ENCODE peak calls at places on chromosomes 2 and 18, in ten cellular contexts. S, O, A, I, E, Q, L, K, G and P are unnamed samples.

GRCh38 chr2:218291934-218292699 is at the start of gene TMBIM1:
- DNase-seq in S (peak), O (peak), A (peak), I (peak), E (peak), Q (peak), L (no peak), K (peak), G (peak), P (no peak)

GRCh38 chr2:98577313-98577712 is 31.0 kb downstream of the COA5 start:
- DNase-seq in S (no peak), O (no peak), A (no peak), I (no peak), E (no peak), Q (no peak), L (no peak), K (no peak), G (no peak), P (no peak)

GRCh38 chr2:127217470-127218325 is 2.4 kb downstream of the CYP27C1 start:
- DNase-seq in S (no peak), O (no peak), A (no peak), I (no peak), E (no peak), Q (no peak), L (no peak), K (no peak), G (no peak), P (peak)

GRCh38 chr2:169476459-169476858 is 2.8 kb upstream of the BBS5 start:
- DNase-seq in S (no peak), O (no peak), A (peak), I (no peak), E (no peak), Q (no peak), L (no peak), K (no peak), G (no peak), P (no peak)

GRCh38 chr2:195319112-195319460 is 337.9 kb upstream of the SLC39A10 start:
- DNase-seq in S (no peak), O (no peak), A (peak), I (no peak), E (no peak), Q (no peak), L (peak), K (no peak), G (no peak), P (peak)

GRCh38 chr2:143787674-143788073 is 658.5 kb downstream of the ARHGAP15 start:
- DNase-seq in S (no peak), O (no peak), A (no peak), I (no peak), E (peak), Q (no peak), L (no peak), K (no peak), G (no peak), P (no peak)

GRCh38 chr2:122368576-122369243 is 613.3 kb downstream of the TSN start:
- DNase-seq in S (no peak), O (no peak), A (no peak), I (no peak), E (no peak), Q (no peak), L (no peak), K (no peak), G (no peak), P (no peak)

GRCh38 chr2:70190086-70190412 is 770 bp downstream of the C2orf42 start:
- DNase-seq in S (peak), O (no peak), A (no peak), I (no peak), E (peak), Q (no peak), L (no peak), K (no peak), G (no peak), P (no peak)

GRCh38 chr2:198615972-198616371 is 811.6 kb downstream of the PLCL1 start:
- DNase-seq in S (no peak), O (no peak), A (peak), I (no peak), E (no peak), Q (no peak), L (no peak), K (no peak), G (no peak), P (no peak)

GRCh38 chr2:205024822-205025518 is 479.7 kb downstream of the PARD3B start:
- DNase-seq in S (peak), O (peak), A (peak), I (no peak), E (no peak), Q (peak), L (peak), K (no peak), G (peak), P (peak)

GRCh38 chr18:50424877-50425690 is 50.2 kb downstream of the SKA1 start:
- DNase-seq in S (no peak), O (no peak), A (peak), I (no peak), E (peak), Q (no peak), L (no peak), K (no peak), G (no peak), P (no peak)

GRCh38 chr2:120693121-120693520 is 42.5 kb upstream of the GLI2 start:
- DNase-seq in S (no peak), O (no peak), A (no peak), I (no peak), E (no peak), Q (no peak), L (no peak), K (no peak), G (no peak), P (no peak)

GRCh38 chr18:48139427-48140347 is 209.2 kb upstream of the SMAD2 start:
- DNase-seq in S (no peak), O (no peak), A (no peak), I (no peak), E (no peak), Q (no peak), L (no peak), K (no peak), G (no peak), P (no peak)

GRCh38 chr2:11750422-11750821 is 4.0 kb downstream of the LPIN1 start:
- DNase-seq in S (no peak), O (no peak), A (no peak), I (no peak), E (no peak), Q (no peak), L (no peak), K (peak), G (peak), P (no peak)

GRCh38 chr2:68971591-68972231 is 2.7 kb upstream of the GKN1 start:
- DNase-seq in S (no peak), O (no peak), A (peak), I (no peak), E (no peak), Q (no peak), L (peak), K (no peak), G (no peak), P (peak)

GRCh38 chr2:213238753-213239591 is 45.3 kb upstream of the SPAG16 start:
- DNase-seq in S (no peak), O (no peak), A (peak), I (no peak), E (no peak), Q (no peak), L (peak), K (no peak), G (no peak), P (no peak)

GRCh38 chr2:20205915-20206524 is 18.9 kb downstream of the SDC1 start:
- DNase-seq in S (no peak), O (no peak), A (no peak), I (no peak), E (no peak), Q (no peak), L (no peak), K (no peak), G (no peak), P (no peak)

GRCh38 chr2:182890305-182890704 is 23.9 kb upstream of the FRZB start:
- DNase-seq in S (no peak), O (no peak), A (no peak), I (no peak), E (no peak), Q (no peak), L (no peak), K (no peak), G (no peak), P (no peak)

GRCh38 chr2:20829861-20830260 is 7.0 kb upstream of the LDAH start:
- DNase-seq in S (no peak), O (no peak), A (no peak), I (no peak), E (no peak), Q (no peak), L (no peak), K (no peak), G (no peak), P (no peak)

GRCh38 chr2:241351640-241352031 is 4.4 kb upstream of the FARP2 start:
- DNase-seq in S (no peak), O (no peak), A (no peak), I (no peak), E (no peak), Q (no peak), L (no peak), K (no peak), G (no peak), P (no peak)

GRCh38 chr2:181715033-181715630 is 34.8 kb upstream of the NEUROD1 start:
- DNase-seq in S (peak), O (peak), A (peak), I (no peak), E (peak), Q (peak), L (peak), K (peak), G (peak), P (no peak)

GRCh38 chr2:38178142-38178541 is 102.2 kb upstream of the CYP1B1 start:
- DNase-seq in S (no peak), O (no peak), A (peak), I (no peak), E (no peak), Q (no peak), L (no peak), K (no peak), G (no peak), P (no peak)

GRCh38 chr2:70982971-70983370 is 4.5 kb downstream of the ANKRD53 start:
- DNase-seq in S (no peak), O (no peak), A (no peak), I (no peak), E (no peak), Q (no peak), L (no peak), K (no peak), G (no peak), P (no peak)

GRCh38 chr18:46152436-46152807 is 48.2 kb downstream of the HAUS1 start:
- DNase-seq in S (no peak), O (no peak), A (peak), I (no peak), E (no peak), Q (no peak), L (no peak), K (no peak), G (no peak), P (peak)

GRCh38 chr18:61085036-61085435 is 248.2 kb upstream of the CDH20 start:
- DNase-seq in S (no peak), O (no peak), A (no peak), I (no peak), E (no peak), Q (no peak), L (no peak), K (no peak), G (no peak), P (no peak)